ENCODE peak calls at places on chromosomes 5 and 9, in five cellular contexts. A is H1, C is GM12892, B is HepG2, N is K562. Q is an unnamed sample.

GRCh38 chr9:136656795-136657611 is 5.7 kb upstream of the EGFL7 start:
- DNase-seq in A (no peak), C (no peak), B (no peak), N (no peak), Q (no peak)

GRCh38 chr9:9612270-9612669 is 1000.5 kb downstream of the PTPRD start:
- DNase-seq in A (no peak), C (no peak), B (no peak), N (no peak), Q (no peak)

GRCh38 chr5:160287378-160288051 is 24.8 kb downstream of the CCNJL start:
- DNase-seq in A (peak), C (no peak), B (peak), N (no peak), Q (no peak)

GRCh38 chr5:170885779-170886178 is 24.0 kb downstream of the RANBP17 start:
- DNase-seq in A (no peak), C (no peak), B (no peak), N (no peak), Q (no peak)

GRCh38 chr5:7850241-7850532 is 746 bp downstream of the CFAP90 start:
- DNase-seq in A (no peak), C (no peak), B (peak), N (no peak), Q (no peak)

GRCh38 chr5:172319708-172320441 is 36.3 kb upstream of the UBTD2 start:
- DNase-seq in A (no peak), C (no peak), B (no peak), N (no peak), Q (no peak)

GRCh38 chr9:35907732-35908483 is 1.4 kb upstream of the SPAAR start:
- DNase-seq in A (peak), C (no peak), B (peak), N (peak), Q (no peak)

GRCh38 chr5:13987843-13988464 is 43.5 kb upstream of the DNAH5 start:
- DNase-seq in A (no peak), C (peak), B (peak), N (peak), Q (peak)

GRCh38 chr5:78560456-78560855 is 88.1 kb downstream of the LHFPL2 start:
- DNase-seq in A (no peak), C (no peak), B (no peak), N (no peak), Q (no peak)

GRCh38 chr9:133732351-133733073 is 5.6 kb downstream of the SARDH start:
- DNase-seq in A (no peak), C (no peak), B (no peak), N (no peak), Q (no peak)

GRCh38 chr5:28517691-28518090 is 1479.3 kb upstream of the CDH9 start:
- DNase-seq in A (no peak), C (no peak), B (no peak), N (no peak), Q (no peak)

GRCh38 chr5:77180167-77181081 is 30.1 kb upstream of the PDE8B start:
- DNase-seq in A (no peak), C (no peak), B (no peak), N (no peak), Q (no peak)

GRCh38 chr5:155651-156410 is 35.5 kb upstream of the LRRC14B start:
- DNase-seq in A (no peak), C (no peak), B (no peak), N (no peak), Q (no peak)

GRCh38 chr5:57778528-57779175 is 296.0 kb upstream of the ACTBL2 start:
- DNase-seq in A (no peak), C (no peak), B (no peak), N (no peak), Q (no peak)

GRCh38 chr5:97071101-97071500 is 71.3 kb downstream of the LIX1 start:
- DNase-seq in A (no peak), C (no peak), B (no peak), N (no peak), Q (no peak)

GRCh38 chr9:88198346-88198807 is 60.1 kb upstream of the SPATA31C2 start:
- DNase-seq in A (no peak), C (no peak), B (no peak), N (no peak), Q (no peak)

GRCh38 chr9:36862206-36863145 is 171.6 kb downstream of the PAX5 start:
- DNase-seq in A (no peak), C (no peak), B (peak), N (peak), Q (no peak)

GRCh38 chr9:103319979-103320378 is 324.8 kb downstream of the CYLC2 start:
- DNase-seq in A (no peak), C (no peak), B (no peak), N (no peak), Q (no peak)

GRCh38 chr5:138110266-138110963 is 26.6 kb downstream of the WNT8A start:
- DNase-seq in A (no peak), C (no peak), B (no peak), N (no peak), Q (no peak)

GRCh38 chr9:98192503-98193335 is at the start of gene CORO2A:
- DNase-seq in A (peak), C (peak), B (peak), N (peak), Q (peak)

GRCh38 chr9:18215626-18216025 is 258.3 kb upstream of the ADAMTSL1 start:
- DNase-seq in A (no peak), C (no peak), B (no peak), N (no peak), Q (no peak)

GRCh38 chr5:57315941-57316340 is 142.1 kb downstream of the GPBP1 start:
- DNase-seq in A (no peak), C (no peak), B (no peak), N (no peak), Q (no peak)

GRCh38 chr5:58133631-58134296 is 326.1 kb downstream of the PLK2 start:
- DNase-seq in A (no peak), C (no peak), B (no peak), N (no peak), Q (no peak)

GRCh38 chr9:124126571-124127289 is 115.2 kb downstream of the LHX2 start:
- DNase-seq in A (peak), C (peak), B (peak), N (peak), Q (peak)

DNA sequence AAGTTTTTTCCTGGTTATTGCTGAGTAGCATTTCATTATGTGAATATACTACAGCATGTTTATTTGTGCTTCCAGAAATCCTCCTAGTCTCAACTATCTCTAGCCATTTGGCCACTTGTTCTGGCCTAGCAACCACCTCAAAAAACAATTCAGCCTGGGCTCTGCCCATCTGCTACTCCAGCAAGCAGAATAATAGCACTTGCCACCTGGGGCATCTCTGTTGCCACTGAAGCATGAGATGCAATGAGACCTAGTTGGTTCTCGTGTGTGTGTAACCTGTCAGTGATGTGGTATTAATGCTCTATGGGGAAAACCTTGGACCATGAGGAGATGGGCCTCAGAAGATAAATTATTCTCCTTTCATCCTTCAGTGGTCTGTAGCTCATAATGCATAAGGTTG is 129.5 kb downstream of the RNF180 start:
- DNase-seq in A (no peak), C (no peak), B (no peak), N (no peak), Q (no peak)
- TF ChIP-seq TAF1 in A (no peak), C (no peak), B (no peak), N (no peak), Q (no peak)

DNA sequence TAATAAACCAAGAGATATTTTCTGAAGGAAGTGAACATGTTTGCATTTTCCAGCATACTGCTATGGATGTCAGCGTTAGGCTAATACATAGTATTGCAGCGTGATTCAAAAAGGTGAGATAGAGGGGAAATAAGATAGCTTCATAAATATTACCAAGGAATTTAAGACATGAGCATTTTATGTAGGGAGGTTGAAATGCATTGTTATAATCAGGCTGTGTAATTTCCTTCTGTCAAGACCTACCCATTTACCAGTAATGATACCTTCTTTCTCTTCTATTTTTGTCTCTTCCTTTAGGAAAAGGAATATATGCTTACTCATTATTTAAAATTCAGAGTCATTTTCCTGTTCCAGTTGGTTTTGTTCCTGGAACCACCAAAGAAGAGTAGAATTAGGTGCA is 33.3 kb downstream of the PIK3R1 start:
- DNase-seq in A (no peak), C (no peak), B (no peak), N (no peak), Q (no peak)
- TF ChIP-seq POLR2A in A (no peak), C (no peak), B (no peak), N (no peak), Q (no peak)

GRCh38 chr9:126674365-126675146 is 60.8 kb downstream of the LMX1B start:
- DNase-seq in A (no peak), C (no peak), B (no peak), N (no peak), Q (no peak)

GRCh38 chr9:126672634-126673284 is 59.0 kb downstream of the LMX1B start:
- DNase-seq in A (no peak), C (no peak), B (no peak), N (no peak), Q (no peak)

GRCh38 chr9:126675147-126675467 is 61.4 kb downstream of the LMX1B start:
- DNase-seq in A (no peak), C (no peak), B (no peak), N (no peak), Q (no peak)

GRCh38 chr9:126671983-126672382 is 58.3 kb downstream of the LMX1B start:
- DNase-seq in A (no peak), C (no peak), B (no peak), N (no peak), Q (no peak)

DNA sequence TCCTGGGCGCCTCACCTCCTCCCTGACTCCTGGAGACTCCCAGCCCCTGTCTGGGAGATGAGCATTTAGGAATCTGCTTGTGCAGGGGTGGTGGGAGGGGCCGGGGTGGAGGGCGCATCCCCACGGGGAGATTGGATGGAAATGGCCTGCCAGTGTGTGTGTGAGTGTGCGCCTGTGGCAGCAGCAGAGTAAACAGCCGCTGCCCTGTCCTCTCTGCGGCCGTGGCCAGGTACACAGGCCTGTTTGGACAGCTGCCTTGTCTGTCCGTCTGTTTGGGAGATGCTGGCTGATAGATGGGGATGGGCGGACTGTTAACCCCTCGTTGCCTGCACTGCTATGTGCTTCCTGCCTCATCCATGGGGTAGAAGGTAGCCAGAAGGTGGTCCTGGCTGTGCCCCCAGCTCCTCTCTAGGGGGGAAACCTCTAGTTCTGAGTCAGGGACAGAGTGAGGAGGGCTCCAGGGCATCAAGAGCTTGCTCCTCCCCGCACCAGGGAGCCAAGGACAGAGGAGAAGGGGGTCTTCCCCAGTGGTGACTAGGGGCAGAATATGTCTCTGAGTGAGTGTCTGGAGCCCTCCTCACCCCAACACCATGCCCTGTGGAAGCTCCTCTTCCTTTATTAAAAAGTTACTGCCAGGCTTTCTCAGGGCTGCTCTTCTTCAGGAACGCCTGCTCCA is 60.1 kb downstream of the LMX1B start:
- DNase-seq in A (no peak), C (no peak), B (peak), N (no peak), Q (no peak)
- TF ChIP-seq TAF1 in A (no peak), C (no peak), B (no peak), N (no peak), Q (no peak)

GRCh38 chr9:91245432-91246313 is 116.0 kb downstream of the AUH start:
- DNase-seq in A (no peak), C (no peak), B (no peak), N (peak), Q (no peak)

GRCh38 chr9:91247278-91247677 is 114.4 kb downstream of the AUH start:
- DNase-seq in A (no peak), C (no peak), B (no peak), N (no peak), Q (no peak)

GRCh38 chr9:91248707-91249106 is 113.0 kb downstream of the AUH start:
- DNase-seq in A (no peak), C (no peak), B (no peak), N (no peak), Q (no peak)

GRCh38 chr9:91243029-91243428 is 118.7 kb downstream of the AUH start:
- DNase-seq in A (no peak), C (no peak), B (no peak), N (no peak), Q (no peak)

DNA sequence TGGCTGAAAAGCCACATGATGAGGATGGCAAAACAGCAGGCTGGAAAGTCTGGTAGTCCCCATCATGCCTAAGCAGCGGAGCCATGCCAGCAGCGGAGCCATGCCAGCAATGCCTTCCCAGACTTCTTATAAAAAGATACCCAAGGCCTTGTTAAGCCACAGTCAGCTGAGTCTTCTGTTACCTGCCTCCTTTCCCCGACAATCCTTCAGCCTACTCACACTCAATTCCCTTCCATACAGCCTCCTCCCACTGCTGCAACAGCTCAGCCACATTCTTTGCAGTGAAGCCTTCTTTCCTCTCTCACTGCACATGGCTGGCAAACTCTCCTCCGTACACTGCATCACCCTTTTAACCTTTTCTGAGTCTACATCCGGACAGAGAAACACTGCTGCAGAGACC is 114.9 kb downstream of the AUH start:
- DNase-seq in A (no peak), C (no peak), B (no peak), N (no peak), Q (no peak)
- TF ChIP-seq POLR2A in A (no peak), C (no peak), B (no peak), N (no peak), Q (no peak)

DNA sequence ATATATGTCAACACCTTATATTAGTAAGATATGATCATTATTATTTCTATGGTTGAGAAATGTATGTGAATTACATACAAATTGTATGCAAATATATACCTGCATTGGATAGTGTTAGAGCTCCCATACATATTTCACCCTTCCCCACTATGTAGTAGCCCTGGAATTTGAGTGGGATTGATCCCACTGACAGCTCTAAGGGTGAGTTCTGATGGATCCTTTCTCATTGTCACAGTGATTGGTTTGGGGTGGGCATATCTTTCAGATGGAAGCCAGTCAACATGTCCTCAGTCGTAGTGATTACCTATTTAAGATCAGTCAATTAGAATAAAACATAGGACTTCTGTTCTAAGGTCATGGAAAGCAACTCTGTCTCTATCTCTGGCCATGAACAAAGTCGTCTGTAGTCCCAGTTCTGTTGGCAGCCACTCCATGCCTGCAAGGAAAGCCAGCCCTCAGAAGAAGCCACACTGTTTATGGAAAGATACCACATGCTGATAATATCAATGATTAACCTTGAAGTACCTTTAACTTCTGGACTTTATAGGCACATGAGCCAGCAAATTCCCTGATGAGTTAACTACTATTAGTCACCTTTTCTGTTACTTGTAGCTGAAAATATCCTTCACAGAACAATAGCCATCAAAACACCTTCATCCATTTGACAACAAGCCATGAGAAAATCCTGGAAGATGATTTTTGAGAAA is 5.1 kb upstream of the CCDC192 start:
- DNase-seq in A (no peak), C (no peak), B (no peak), N (no peak), Q (no peak)
- TF ChIP-seq TAF1 in A (no peak), C (no peak), B (no peak), N (no peak), Q (no peak)